ENCODE peak calls at places on chromosomes 4 and X, in seven cellular contexts. One of them, this sample, is unnamed.

GRCh38 chr4:173191623-173192041 is 23.0 kb downstream of the GALNT7 start:
- DNase-seq in activated CD4-positive, alpha-beta T cell treated with anti-CD3 and anti-CD28 coated beads for 1 hour: no peak
- DNase-seq in activated T-helper 1 cell treated with anti-CD3 and anti-CD28 coated beads, Interleukin-12 subunit alpha, Interleukin-12 subunit beta, Interleukin-2, Interleukin-4 antibody, amounts not matched to agents 30 ng/mL and 10 ng/mL and 1 ng/mL, durations not matched to agents 14 hours and 24 hours and 36 hours: no peak
- DNase-seq in heart left ventricle: no peak
- DNase-seq in head of caudate nucleus: no peak
- DNase-seq in HTR-8/SVneo: no peak
- DNase-seq in Calu3: no peak
- DNase-seq in this sample: no peak

GRCh38 chr4:20253799-20254409 is 2.2 kb downstream of the SLIT2 start:
- DNase-seq in activated CD4-positive, alpha-beta T cell treated with anti-CD3 and anti-CD28 coated beads for 1 hour: no peak
- DNase-seq in activated T-helper 1 cell treated with anti-CD3 and anti-CD28 coated beads, Interleukin-12 subunit alpha, Interleukin-12 subunit beta, Interleukin-2, Interleukin-4 antibody, amounts not matched to agents 30 ng/mL and 10 ng/mL and 1 ng/mL, durations not matched to agents 14 hours and 24 hours and 36 hours: no peak
- DNase-seq in heart left ventricle: peak; percentile 27
- DNase-seq in head of caudate nucleus: peak; percentile 50
- DNase-seq in HTR-8/SVneo: no peak
- DNase-seq in Calu3: no peak
- DNase-seq in this sample: no peak

GRCh38 chr4:123415977-123416376 is 19.4 kb downstream of the SPRY1 start:
- DNase-seq in activated CD4-positive, alpha-beta T cell treated with anti-CD3 and anti-CD28 coated beads for 1 hour: no peak
- DNase-seq in activated T-helper 1 cell treated with anti-CD3 and anti-CD28 coated beads, Interleukin-12 subunit alpha, Interleukin-12 subunit beta, Interleukin-2, Interleukin-4 antibody, amounts not matched to agents 30 ng/mL and 10 ng/mL and 1 ng/mL, durations not matched to agents 14 hours and 24 hours and 36 hours: peak; percentile 47
- DNase-seq in heart left ventricle: no peak
- DNase-seq in head of caudate nucleus: no peak
- DNase-seq in HTR-8/SVneo: no peak
- DNase-seq in Calu3: no peak
- DNase-seq in this sample: no peak

GRCh38 chrX:65551086-65551485 is 16.5 kb upstream of the LAS1L start:
- DNase-seq in activated CD4-positive, alpha-beta T cell treated with anti-CD3 and anti-CD28 coated beads for 1 hour: no peak
- DNase-seq in activated T-helper 1 cell treated with anti-CD3 and anti-CD28 coated beads, Interleukin-12 subunit alpha, Interleukin-12 subunit beta, Interleukin-2, Interleukin-4 antibody, amounts not matched to agents 30 ng/mL and 10 ng/mL and 1 ng/mL, durations not matched to agents 14 hours and 24 hours and 36 hours: no peak
- DNase-seq in heart left ventricle: no peak
- DNase-seq in head of caudate nucleus: no peak
- DNase-seq in HTR-8/SVneo: no peak
- DNase-seq in Calu3: no peak
- DNase-seq in this sample: no peak

GRCh38 chr4:80610845-80611244 is 275.3 kb downstream of the CFAP299 start:
- DNase-seq in activated CD4-positive, alpha-beta T cell treated with anti-CD3 and anti-CD28 coated beads for 1 hour: no peak
- DNase-seq in activated T-helper 1 cell treated with anti-CD3 and anti-CD28 coated beads, Interleukin-12 subunit alpha, Interleukin-12 subunit beta, Interleukin-2, Interleukin-4 antibody, amounts not matched to agents 30 ng/mL and 10 ng/mL and 1 ng/mL, durations not matched to agents 14 hours and 24 hours and 36 hours: no peak
- DNase-seq in heart left ventricle: no peak
- DNase-seq in head of caudate nucleus: no peak
- DNase-seq in HTR-8/SVneo: no peak
- DNase-seq in Calu3: peak; percentile 4
- DNase-seq in this sample: no peak

GRCh38 chr4:136893638-136894037 is 638.7 kb downstream of the PCDH18 start:
- DNase-seq in activated CD4-positive, alpha-beta T cell treated with anti-CD3 and anti-CD28 coated beads for 1 hour: no peak
- DNase-seq in activated T-helper 1 cell treated with anti-CD3 and anti-CD28 coated beads, Interleukin-12 subunit alpha, Interleukin-12 subunit beta, Interleukin-2, Interleukin-4 antibody, amounts not matched to agents 30 ng/mL and 10 ng/mL and 1 ng/mL, durations not matched to agents 14 hours and 24 hours and 36 hours: no peak
- DNase-seq in heart left ventricle: no peak
- DNase-seq in head of caudate nucleus: no peak
- DNase-seq in HTR-8/SVneo: no peak
- DNase-seq in Calu3: no peak
- DNase-seq in this sample: no peak

GRCh38 chrX:153611298-153612095 is 12.6 kb upstream of the CCNQ start:
- DNase-seq in activated CD4-positive, alpha-beta T cell treated with anti-CD3 and anti-CD28 coated beads for 1 hour: no peak
- DNase-seq in activated T-helper 1 cell treated with anti-CD3 and anti-CD28 coated beads, Interleukin-12 subunit alpha, Interleukin-12 subunit beta, Interleukin-2, Interleukin-4 antibody, amounts not matched to agents 30 ng/mL and 10 ng/mL and 1 ng/mL, durations not matched to agents 14 hours and 24 hours and 36 hours: no peak
- DNase-seq in heart left ventricle: no peak
- DNase-seq in head of caudate nucleus: no peak
- DNase-seq in HTR-8/SVneo: no peak
- DNase-seq in Calu3: no peak
- DNase-seq in this sample: no peak

GRCh38 chr4:111883557-111883999 is 261.7 kb upstream of the FAM241A start:
- DNase-seq in activated CD4-positive, alpha-beta T cell treated with anti-CD3 and anti-CD28 coated beads for 1 hour: no peak
- DNase-seq in activated T-helper 1 cell treated with anti-CD3 and anti-CD28 coated beads, Interleukin-12 subunit alpha, Interleukin-12 subunit beta, Interleukin-2, Interleukin-4 antibody, amounts not matched to agents 30 ng/mL and 10 ng/mL and 1 ng/mL, durations not matched to agents 14 hours and 24 hours and 36 hours: no peak
- DNase-seq in heart left ventricle: no peak
- DNase-seq in head of caudate nucleus: no peak
- DNase-seq in HTR-8/SVneo: no peak
- DNase-seq in Calu3: no peak
- DNase-seq in this sample: no peak

GRCh38 chr4:183201331-183201730 is 102.3 kb downstream of the WWC2 start:
- DNase-seq in activated CD4-positive, alpha-beta T cell treated with anti-CD3 and anti-CD28 coated beads for 1 hour: no peak
- DNase-seq in activated T-helper 1 cell treated with anti-CD3 and anti-CD28 coated beads, Interleukin-12 subunit alpha, Interleukin-12 subunit beta, Interleukin-2, Interleukin-4 antibody, amounts not matched to agents 30 ng/mL and 10 ng/mL and 1 ng/mL, durations not matched to agents 14 hours and 24 hours and 36 hours: no peak
- DNase-seq in heart left ventricle: no peak
- DNase-seq in head of caudate nucleus: no peak
- DNase-seq in HTR-8/SVneo: no peak
- DNase-seq in Calu3: peak; percentile 53
- DNase-seq in this sample: no peak

GRCh38 chrX:78168065-78168464 is 28.6 kb upstream of the TAF9B start:
- DNase-seq in activated CD4-positive, alpha-beta T cell treated with anti-CD3 and anti-CD28 coated beads for 1 hour: no peak
- DNase-seq in activated T-helper 1 cell treated with anti-CD3 and anti-CD28 coated beads, Interleukin-12 subunit alpha, Interleukin-12 subunit beta, Interleukin-2, Interleukin-4 antibody, amounts not matched to agents 30 ng/mL and 10 ng/mL and 1 ng/mL, durations not matched to agents 14 hours and 24 hours and 36 hours: no peak
- DNase-seq in heart left ventricle: no peak
- DNase-seq in head of caudate nucleus: no peak
- DNase-seq in HTR-8/SVneo: no peak
- DNase-seq in Calu3: no peak
- DNase-seq in this sample: no peak